ENCODE peak calls at places on chromosome 4, in six cellular contexts. One of them, this sample, is unnamed.

GRCh38 chr4:151563194-151563593 is 154.2 kb downstream of the FHIP1A start:
- DNase-seq in uterus: no peak
- DNase-seq in Peyer's patch: no peak
- DNase-seq in AG04450: no peak
- DNase-seq in GM06990: no peak
- DNase-seq in astrocyte of the spinal cord: peak
- DNase-seq in this sample: no peak

GRCh38 chr4:84529169-84529751 is 30.2 kb upstream of the NKX6-1 start:
- DNase-seq in AG04450: no peak
- DNase-seq in Peyer's patch: no peak
- DNase-seq in astrocyte of the spinal cord: peak
- DNase-seq in GM06990: no peak
- DNase-seq in uterus: no peak
- DNase-seq in this sample: peak

GRCh38 chr4:142126890-142127497 is 490.6 kb downstream of the IL15 start:
- DNase-seq in GM06990: peak
- DNase-seq in astrocyte of the spinal cord: peak
- DNase-seq in Peyer's patch: no peak
- DNase-seq in uterus: peak
- DNase-seq in AG04450: peak
- DNase-seq in this sample: peak

GRCh38 chr4:1296324-1297022 is 6.8 kb downstream of the MAEA start:
- DNase-seq in GM06990: no peak
- DNase-seq in astrocyte of the spinal cord: no peak
- DNase-seq in uterus: no peak
- DNase-seq in Peyer's patch: peak
- DNase-seq in AG04450: no peak
- DNase-seq in this sample: no peak

GRCh38 chr4:38782452-38783108 is at the start of gene TLR10:
- DNase-seq in AG04450: peak
- DNase-seq in uterus: no peak
- DNase-seq in GM06990: peak
- DNase-seq in astrocyte of the spinal cord: peak
- DNase-seq in Peyer's patch: no peak
- DNase-seq in this sample: peak

GRCh38 chr4:28229092-28229491 is 1368.5 kb downstream of the STIM2 start:
- DNase-seq in AG04450: peak
- DNase-seq in uterus: no peak
- DNase-seq in astrocyte of the spinal cord: peak
- DNase-seq in GM06990: no peak
- DNase-seq in Peyer's patch: no peak
- DNase-seq in this sample: peak

GRCh38 chr4:169132561-169133305 is 122.7 kb upstream of the CBR4 start:
- DNase-seq in uterus: no peak
- DNase-seq in astrocyte of the spinal cord: peak
- DNase-seq in GM06990: no peak
- DNase-seq in Peyer's patch: no peak
- DNase-seq in AG04450: no peak
- DNase-seq in this sample: no peak

GRCh38 chr4:76679691-76680090 is 218.3 kb downstream of the SOWAHB start:
- DNase-seq in GM06990: no peak
- DNase-seq in Peyer's patch: no peak
- DNase-seq in astrocyte of the spinal cord: no peak
- DNase-seq in uterus: no peak
- DNase-seq in AG04450: no peak
- DNase-seq in this sample: no peak

GRCh38 chr4:163382178-163382869 is 38.6 kb downstream of the NPY5R start:
- DNase-seq in AG04450: no peak
- DNase-seq in GM06990: no peak
- DNase-seq in Peyer's patch: no peak
- DNase-seq in astrocyte of the spinal cord: no peak
- DNase-seq in uterus: no peak
- DNase-seq in this sample: no peak

GRCh38 chr4:185343726-185344581 is 51.8 kb downstream of the LRP2BP start:
- DNase-seq in AG04450: no peak
- DNase-seq in uterus: peak
- DNase-seq in Peyer's patch: no peak
- DNase-seq in astrocyte of the spinal cord: no peak
- DNase-seq in GM06990: peak
- DNase-seq in this sample: peak

GRCh38 chr4:11497972-11498371 is 69.3 kb upstream of the HS3ST1 start:
- DNase-seq in uterus: no peak
- DNase-seq in GM06990: no peak
- DNase-seq in AG04450: no peak
- DNase-seq in astrocyte of the spinal cord: no peak
- DNase-seq in Peyer's patch: no peak
- DNase-seq in this sample: no peak

GRCh38 chr4:189021831-189022230 is 882.6 kb downstream of the TRIML1 start:
- DNase-seq in AG04450: peak
- DNase-seq in astrocyte of the spinal cord: no peak
- DNase-seq in GM06990: no peak
- DNase-seq in Peyer's patch: no peak
- DNase-seq in uterus: peak
- DNase-seq in this sample: peak

GRCh38 chr4:180827193-180827592 is 1416.0 kb upstream of the TENM3 start:
- DNase-seq in GM06990: no peak
- DNase-seq in Peyer's patch: no peak
- DNase-seq in astrocyte of the spinal cord: peak
- DNase-seq in AG04450: no peak
- DNase-seq in uterus: no peak
- DNase-seq in this sample: peak

GRCh38 chr4:155433636-155434360 is 57.0 kb upstream of the MAP9 start:
- DNase-seq in AG04450: no peak
- DNase-seq in GM06990: no peak
- DNase-seq in astrocyte of the spinal cord: peak
- DNase-seq in Peyer's patch: no peak
- DNase-seq in uterus: no peak
- DNase-seq in this sample: peak

GRCh38 chr4:54659213-54660144 is 1.7 kb downstream of the KIT start:
- DNase-seq in astrocyte of the spinal cord: peak
- DNase-seq in Peyer's patch: no peak
- DNase-seq in GM06990: peak
- DNase-seq in uterus: no peak
- DNase-seq in AG04450: no peak
- DNase-seq in this sample: peak

GRCh38 chr4:2891294-2891693 is 47.6 kb downstream of the ADD1 start:
- DNase-seq in AG04450: no peak
- DNase-seq in Peyer's patch: no peak
- DNase-seq in astrocyte of the spinal cord: peak
- DNase-seq in GM06990: no peak
- DNase-seq in uterus: no peak
- DNase-seq in this sample: peak

GRCh38 chr4:37685211-37685725 is 908 bp downstream of the RELL1 start:
- DNase-seq in uterus: no peak
- DNase-seq in AG04450: peak
- DNase-seq in Peyer's patch: no peak
- DNase-seq in astrocyte of the spinal cord: peak
- DNase-seq in GM06990: no peak
- DNase-seq in this sample: peak

GRCh38 chr4:140154572-140154891 is 548 bp upstream of the MAML3 start:
- DNase-seq in AG04450: no peak
- DNase-seq in uterus: no peak
- DNase-seq in GM06990: no peak
- DNase-seq in astrocyte of the spinal cord: no peak
- DNase-seq in Peyer's patch: no peak
- DNase-seq in this sample: no peak

GRCh38 chr4:14636563-14636962 is 365.7 kb upstream of the CPEB2 start:
- DNase-seq in uterus: no peak
- DNase-seq in GM06990: no peak
- DNase-seq in Peyer's patch: no peak
- DNase-seq in astrocyte of the spinal cord: no peak
- DNase-seq in AG04450: no peak
- DNase-seq in this sample: no peak

GRCh38 chr4:127165971-127166370 is 466.8 kb upstream of the INTU start:
- DNase-seq in Peyer's patch: no peak
- DNase-seq in uterus: no peak
- DNase-seq in GM06990: no peak
- DNase-seq in AG04450: no peak
- DNase-seq in astrocyte of the spinal cord: no peak
- DNase-seq in this sample: no peak

GRCh38 chr4:88378691-88379559 is at the start of gene HERC6:
- DNase-seq in AG04450: peak
- DNase-seq in uterus: peak
- DNase-seq in GM06990: peak
- DNase-seq in Peyer's patch: peak
- DNase-seq in astrocyte of the spinal cord: peak
- DNase-seq in this sample: peak

GRCh38 chr4:100981447-100982204 is 365.7 kb downstream of the PPP3CA start:
- DNase-seq in AG04450: no peak
- DNase-seq in Peyer's patch: no peak
- DNase-seq in astrocyte of the spinal cord: peak
- DNase-seq in GM06990: no peak
- DNase-seq in uterus: no peak
- DNase-seq in this sample: peak

GRCh38 chr4:180832086-180832485 is 1411.1 kb upstream of the TENM3 start:
- DNase-seq in astrocyte of the spinal cord: no peak
- DNase-seq in uterus: no peak
- DNase-seq in Peyer's patch: no peak
- DNase-seq in GM06990: no peak
- DNase-seq in AG04450: no peak
- DNase-seq in this sample: no peak

GRCh38 chr4:139950568-139950967 is 203.4 kb downstream of the MAML3 start:
- DNase-seq in astrocyte of the spinal cord: peak
- DNase-seq in GM06990: peak
- DNase-seq in Peyer's patch: no peak
- DNase-seq in AG04450: no peak
- DNase-seq in uterus: no peak
- DNase-seq in this sample: peak

GRCh38 chr4:87009095-87009648 is 74.4 kb downstream of the AFF1 start:
- DNase-seq in GM06990: no peak
- DNase-seq in AG04450: no peak
- DNase-seq in uterus: no peak
- DNase-seq in astrocyte of the spinal cord: no peak
- DNase-seq in Peyer's patch: no peak
- DNase-seq in this sample: no peak
- H3K4me3 ChIP-seq in GM06990: peak
- H3K4me3 ChIP-seq in AG04450: peak
- H3K4me3 ChIP-seq in uterus: peak
- H3K4me3 ChIP-seq in astrocyte of the spinal cord: no peak
- H3K4me3 ChIP-seq in Peyer's patch: no peak
- H3K4me3 ChIP-seq in this sample: no peak

GRCh38 chr4:183600189-183600685 is 58.7 kb downstream of the RWDD4 start:
- DNase-seq in Peyer's patch: no peak
- DNase-seq in AG04450: no peak
- DNase-seq in astrocyte of the spinal cord: no peak
- DNase-seq in GM06990: no peak
- DNase-seq in uterus: no peak
- DNase-seq in this sample: peak
- TF ChIP-seq CTCF in Peyer's patch: no peak
- TF ChIP-seq CTCF in AG04450: peak
- TF ChIP-seq CTCF in astrocyte of the spinal cord: peak
- TF ChIP-seq CTCF in GM06990: peak
- TF ChIP-seq CTCF in uterus: no peak
- TF ChIP-seq CTCF in this sample: peak

GRCh38 chr4:66565796-66566195 is 895.5 kb upstream of the EPHA5 start:
- DNase-seq in AG04450: no peak
- DNase-seq in GM06990: no peak
- DNase-seq in astrocyte of the spinal cord: no peak
- DNase-seq in uterus: no peak
- DNase-seq in Peyer's patch: no peak
- DNase-seq in this sample: peak
- H3K4me3 ChIP-seq in AG04450: no peak
- H3K4me3 ChIP-seq in GM06990: no peak
- H3K4me3 ChIP-seq in astrocyte of the spinal cord: no peak
- H3K4me3 ChIP-seq in uterus: no peak
- H3K4me3 ChIP-seq in Peyer's patch: no peak
- H3K4me3 ChIP-seq in this sample: no peak

GRCh38 chr4:52983563-52984303 is 121.6 kb downstream of the RASL11B start:
- DNase-seq in uterus: no peak
- DNase-seq in GM06990: no peak
- DNase-seq in AG04450: peak
- DNase-seq in astrocyte of the spinal cord: peak
- DNase-seq in Peyer's patch: no peak
- DNase-seq in this sample: peak
- TF ChIP-seq CTCF in uterus: peak
- TF ChIP-seq CTCF in GM06990: peak
- TF ChIP-seq CTCF in AG04450: peak
- TF ChIP-seq CTCF in astrocyte of the spinal cord: peak
- TF ChIP-seq CTCF in Peyer's patch: no peak
- TF ChIP-seq CTCF in this sample: peak

This sample was measured in cardiac fibroblast.